ENCODE peak calls at places on chromosome 5, in ten cellular contexts. W is EL; Y is T-helper 17 cell; M is NCI-H345; B is ovary; A is cardiac septum; C is neural progenitor cell; U is NCI-H2081; V is IMR-90; I is activated T-helper 1 cell treated with anti-CD3 and anti-CD28 coated beads, Interleukin-12 subunit alpha, Interleukin-12 subunit beta, Interleukin-2, Interleukin-4 antibody, amounts not matched to agents 30 ng/mL and 10 ng/mL and 1 ng/mL, durations not matched to agents 14 hours and 24 hours and 36 hours. X is an unnamed sample.

GRCh38 chr5:8615142-8615858 is 746.4 kb downstream of the MTRR start:
- DNase-seq in W (no peak), Y (no peak), M (no peak), B (no peak), A (no peak), C (no peak), U (no peak), V (peak; percentile 4), I (no peak), X (no peak)

GRCh38 chr5:14574891-14575496 is 6.6 kb upstream of the OTULINL start:
- DNase-seq in W (no peak), Y (no peak), M (peak; percentile 46), B (no peak), A (no peak), C (no peak), U (peak; percentile 66), V (no peak), I (no peak), X (no peak)

GRCh38 chr5:173518856-173519255 is 97.6 kb downstream of the BOD1 start:
- DNase-seq in W (no peak), Y (no peak), M (no peak), B (no peak), A (no peak), C (no peak), U (no peak), V (no peak), I (no peak), X (no peak)

GRCh38 chr5:56323505-56323904 is 90.4 kb upstream of the ANKRD55 start:
- DNase-seq in W (peak; percentile 78), Y (no peak), M (no peak), B (no peak), A (no peak), C (no peak), U (no peak), V (peak; percentile 76), I (no peak), X (no peak)

GRCh38 chr5:96492654-96493053 is 59.6 kb upstream of the PCSK1 start:
- DNase-seq in W (peak; percentile 46), Y (no peak), M (no peak), B (no peak), A (no peak), C (no peak), U (no peak), V (no peak), I (no peak), X (no peak)

GRCh38 chr5:146345240-146345577 is 6.6 kb downstream of the POU4F3 start:
- DNase-seq in W (no peak), Y (no peak), M (no peak), B (no peak), A (no peak), C (peak; percentile 25), U (no peak), V (no peak), I (no peak), X (no peak)

GRCh38 chr5:163504091-163504931 is 1.1 kb upstream of the MAT2B start:
- DNase-seq in W (peak; percentile 58), Y (peak; percentile 8), M (no peak), B (peak; percentile 55), A (no peak), C (peak; percentile 55), U (no peak), V (peak; percentile 52), I (no peak), X (peak; percentile 37)

GRCh38 chr5:139578348-139578724 is 17.2 kb downstream of the UBE2D2 start:
- DNase-seq in W (no peak), Y (no peak), M (no peak), B (no peak), A (no peak), C (no peak), U (no peak), V (no peak), I (no peak), X (no peak)

GRCh38 chr5:68467208-68467607 is 251.7 kb downstream of the PIK3R1 start:
- DNase-seq in W (no peak), Y (no peak), M (no peak), B (no peak), A (no peak), C (no peak), U (no peak), V (no peak), I (no peak), X (no peak)

GRCh38 chr5:58999804-59000595 is 417.1 kb downstream of the RAB3C start:
- DNase-seq in W (no peak), Y (no peak), M (no peak), B (no peak), A (no peak), C (peak; percentile 29), U (no peak), V (no peak), I (no peak), X (no peak)

X was measured in uterus.